ENCODE peak calls at places on chromosome 13, in four cellular contexts. P, Z, B and E are unnamed samples.

GRCh38 chr13:32142956-32143375 is 111.4 kb downstream of the FRY start:
- DNase-seq in Z (no peak), B (peak), P (peak), E (no peak)

GRCh38 chr13:20258208-20258962 is 26.3 kb upstream of the GJB6 start:
- DNase-seq in Z (no peak), P (no peak), B (no peak), E (no peak)

GRCh38 chr13:49908637-49909036 is 27.5 kb downstream of the SPRYD7 start:
- DNase-seq in Z (no peak), B (no peak), P (no peak), E (no peak)

GRCh38 chr13:39913928-39914327 is 258.5 kb downstream of the COG6 start:
- DNase-seq in P (peak), Z (no peak), B (no peak), E (peak)

GRCh38 chr13:45340422-45341033 is 455 bp downstream of the TPT1 start:
- DNase-seq in B (peak), Z (peak), P (peak), E (peak)

GRCh38 chr13:31477961-31478360 is 261.4 kb upstream of the RXFP2 start:
- DNase-seq in Z (no peak), B (no peak), P (no peak), E (no peak)

GRCh38 chr13:49641810-49642291 is 13.5 kb downstream of the ARL11 start:
- DNase-seq in P (peak), Z (no peak), B (peak), E (peak)

GRCh38 chr13:31773538-31773937 is 34.2 kb downstream of the RXFP2 start:
- DNase-seq in B (peak), Z (no peak), P (peak), E (peak)

GRCh38 chr13:98442391-98443230 is 134.3 kb downstream of the STK24 start:
- DNase-seq in P (no peak), Z (no peak), B (no peak), E (no peak)

GRCh38 chr13:48249018-48249417 is 16.0 kb downstream of the ITM2B start:
- DNase-seq in B (no peak), P (no peak), Z (no peak), E (no peak)

GRCh38 chr13:72514141-72514540 is 213.3 kb downstream of the MZT1 start:
- DNase-seq in Z (no peak), B (no peak), P (no peak), E (no peak)

GRCh38 chr13:26502826-26503225 is 54.7 kb upstream of the WASF3 start:
- DNase-seq in Z (no peak), B (peak), P (peak), E (peak)

GRCh38 chr13:44810067-44810840 is 179.0 kb downstream of the NUFIP1 start:
- DNase-seq in B (no peak), Z (peak), P (no peak), E (no peak)

GRCh38 chr13:18232298-18232993 is 949.2 kb downstream of the TUBA3C start:
- DNase-seq in Z (no peak), P (no peak), B (no peak), E (no peak)

GRCh38 chr13:60273971-60274370 is 110.2 kb upstream of the DIAPH3 start:
- DNase-seq in P (no peak), B (no peak), Z (no peak), E (peak)

GRCh38 chr13:29161653-29162052 is 341.5 kb downstream of the MTUS2 start:
- DNase-seq in P (no peak), B (no peak), Z (no peak), E (no peak)

GRCh38 chr13:44402902-44403719 is 29.5 kb downstream of the SERP2 start:
- DNase-seq in B (no peak), P (no peak), Z (no peak), E (no peak)

GRCh38 chr13:42047561-42048322 is 706 bp upstream of the DGKH start:
- DNase-seq in P (peak), B (peak), Z (peak), E (peak)

GRCh38 chr13:44667950-44668349 is 91.8 kb upstream of the TSC22D1 start:
- DNase-seq in Z (no peak), P (peak), B (peak), E (no peak)

GRCh38 chr13:73450583-73450982 is 391.8 kb downstream of the KLF5 start:
- DNase-seq in Z (no peak), P (no peak), B (no peak), E (no peak)

GRCh38 chr13:112207124-112207523 is 140.2 kb downstream of the SOX1 start:
- DNase-seq in B (no peak), P (no peak), Z (no peak), E (no peak)

GRCh38 chr13:108859202-108860012 is 230.0 kb downstream of the MYO16 start:
- DNase-seq in Z (no peak), P (peak), B (peak), E (no peak)

GRCh38 chr13:111488466-111489132 is 168.2 kb downstream of the TEX29 start:
- DNase-seq in P (no peak), Z (no peak), B (no peak), E (no peak)

GRCh38 chr13:103730407-103730806 is 664.2 kb upstream of the SLC10A2 start:
- DNase-seq in Z (no peak), B (no peak), P (no peak), E (no peak)

GRCh38 chr13:29465741-29466293 is 129.7 kb downstream of the SLC7A1 start:
- DNase-seq in P (peak), Z (peak), B (peak), E (peak)

GRCh38 chr13:25372275-25373081 is 704 bp downstream of the ATP8A2 start:
- DNase-seq in P (no peak), B (no peak), Z (peak), E (no peak)

GRCh38 chr13:42985312-42986175 is 6.5 kb downstream of the EPSTI1 start:
- DNase-seq in Z (peak), P (no peak), B (no peak), E (no peak)

GRCh38 chr13:20360835-20361412 is 128.8 kb upstream of the GJB6 start:
- DNase-seq in B (peak), Z (no peak), P (peak), E (no peak)

GRCh38 chr13:102091231-102091630 is 310.6 kb downstream of the FGF14 start:
- DNase-seq in B (peak), P (peak), Z (peak), E (peak)

GRCh38 chr13:102293723-102294122 is 108.1 kb downstream of the FGF14 start:
- DNase-seq in B (no peak), P (no peak), Z (no peak), E (no peak)

GRCh38 chr13:79886601-79887000 is 405.6 kb downstream of the NDFIP2 start:
- DNase-seq in P (no peak), B (no peak), Z (no peak), E (no peak)

GRCh38 chr13:39956036-39956435 is 300.6 kb downstream of the COG6 start:
- DNase-seq in Z (no peak), P (no peak), B (no peak), E (no peak)

GRCh38 chr13:59834801-59835200 is 328.9 kb downstream of the DIAPH3 start:
- DNase-seq in P (peak), B (peak), Z (no peak), E (no peak)

GRCh38 chr13:76992548-76993001 is 694 bp downstream of the CLN5 start:
- DNase-seq in Z (no peak), P (peak), B (peak), E (no peak)

GRCh38 chr13:20492641-20493040 is 33.0 kb downstream of the CRYL1 start:
- DNase-seq in B (peak), P (peak), Z (peak), E (peak)

GRCh38 chr13:34046457-34046856 is 228.5 kb downstream of the RFC3 start:
- DNase-seq in Z (no peak), B (no peak), P (no peak), E (no peak)

GRCh38 chr13:20401958-20402856 is 123.5 kb downstream of the CRYL1 start:
- DNase-seq in Z (no peak), B (peak), P (peak), E (peak)

GRCh38 chr13:43003010-43003409 is 11.0 kb upstream of the EPSTI1 start:
- DNase-seq in P (no peak), Z (no peak), B (no peak), E (peak)